ENCODE peak calls at places on chromosomes 6 and 20, in nine cellular contexts. J is right lobe of liver, Z is AG09319, Y is RWPE2, U is left lung, S is cardiac fibroblast, A is HFF-Myc, K is HepG2, L is progenitor cell of endocrine pancreas. H is an unnamed sample.

GRCh38 chr20:53656653-53657288 is 63.1 kb upstream of the ZNF217 start:
- DNase-seq in J (no peak), Z (peak; percentile 44), Y (no peak), U (no peak), S (peak; percentile 71), A (no peak), K (no peak), L (no peak), H (no peak)

GRCh38 chr20:56778765-56779195 is 149.7 kb downstream of the TFAP2C start:
- DNase-seq in J (peak; percentile 60), Z (no peak), Y (no peak), U (no peak), S (peak; percentile 85), A (peak; percentile 24), K (no peak), L (no peak), H (peak; percentile 24)

GRCh38 chr20:16263582-16263981 is 309.7 kb downstream of the KIF16B start:
- DNase-seq in J (no peak), Z (no peak), Y (no peak), U (no peak), S (no peak), A (no peak), K (no peak), L (no peak), H (no peak)

GRCh38 chr6:166707045-166707444 is 80.0 kb upstream of the RPS6KA2 start:
- DNase-seq in J (peak; percentile 82), Z (no peak), Y (no peak), U (peak; percentile 92), S (peak; percentile 35), A (no peak), K (peak; percentile 22), L (peak; percentile 50), H (peak; percentile 83)

GRCh38 chr6:112701201-112701600 is 354.1 kb downstream of the RFPL4B start:
- DNase-seq in J (no peak), Z (no peak), Y (no peak), U (no peak), S (peak; percentile 43), A (no peak), K (no peak), L (no peak), H (no peak)

GRCh38 chr6:32954212-32954745 is 1.4 kb upstream of the HLA-DMA start:
- DNase-seq in J (no peak), Z (no peak), Y (no peak), U (no peak), S (no peak), A (no peak), K (no peak), L (no peak), H (no peak)

GRCh38 chr20:1569417-1569861 is 11.9 kb upstream of the SIRPD start:
- DNase-seq in J (no peak), Z (no peak), Y (no peak), U (no peak), S (no peak), A (no peak), K (peak; percentile 18), L (no peak), H (no peak)

GRCh38 chr20:1830240-1830639 is 65.0 kb upstream of the SIRPA start:
- DNase-seq in J (peak; percentile 42), Z (peak; percentile 76), Y (peak; percentile 99), U (no peak), S (peak; percentile 94), A (peak; percentile 71), K (no peak), L (no peak), H (no peak)

GRCh38 chr6:169930799-169931198 is 179.4 kb downstream of the ERMARD start:
- DNase-seq in J (no peak), Z (no peak), Y (no peak), U (no peak), S (no peak), A (no peak), K (no peak), L (no peak), H (no peak)

GRCh38 chr6:43368517-43369160 is 808 bp downstream of the ZNF318 start:
- DNase-seq in J (peak; percentile 62), Z (no peak), Y (no peak), U (peak; percentile 86), S (peak; percentile 44), A (no peak), K (peak; percentile 29), L (peak; percentile 42), H (peak; percentile 88)

DNA sequence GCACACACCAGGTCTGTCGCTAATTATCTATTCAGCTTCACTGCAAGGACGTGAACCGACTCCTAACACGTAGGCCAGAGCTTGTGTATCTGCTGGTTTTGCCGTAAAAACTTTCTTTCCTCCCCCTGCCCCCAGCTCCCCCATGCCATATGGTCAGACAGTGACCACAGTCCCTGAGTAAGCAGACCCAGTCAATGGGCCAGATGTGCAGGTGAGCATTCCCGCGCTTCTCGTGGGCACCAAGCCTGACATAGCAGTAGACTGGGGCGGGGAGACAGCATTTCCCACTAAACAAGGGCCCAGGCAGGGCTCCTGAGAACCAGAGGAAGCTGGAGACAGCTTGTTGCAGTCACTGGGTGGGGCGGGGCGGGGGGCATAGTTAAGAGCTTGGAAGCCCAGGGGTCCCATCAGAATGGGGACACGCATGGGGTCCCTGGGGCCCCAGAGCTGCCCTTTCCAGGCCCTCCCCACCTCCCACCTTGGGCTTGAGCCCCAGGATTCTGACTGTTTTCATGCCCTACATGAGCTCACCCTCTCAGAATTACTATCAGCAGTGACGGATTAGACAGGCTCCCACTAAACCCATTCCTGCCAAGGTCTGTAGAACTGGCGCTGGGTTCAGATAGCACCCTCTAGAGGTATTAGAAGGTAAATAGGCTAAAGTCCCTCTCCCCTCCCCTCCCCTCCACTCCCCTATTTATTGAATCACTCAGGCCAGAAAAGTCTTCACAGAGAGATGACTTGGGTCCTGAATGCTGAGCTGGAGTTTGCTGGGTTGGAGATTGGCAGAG is 51.8 kb downstream of the CDH26 start:
- DNase-seq in J (no peak), Z (no peak), Y (no peak), U (no peak), S (no peak), A (no peak), K (no peak), L (no peak), H (no peak)
- TF ChIP-seq CTCF in J (no peak), Z (no peak), Y (peak; percentile 41), U (peak; percentile 7), S (no peak), A (peak; percentile 24), K (peak; percentile 43), L (peak; percentile 46), H (no peak)

DNA sequence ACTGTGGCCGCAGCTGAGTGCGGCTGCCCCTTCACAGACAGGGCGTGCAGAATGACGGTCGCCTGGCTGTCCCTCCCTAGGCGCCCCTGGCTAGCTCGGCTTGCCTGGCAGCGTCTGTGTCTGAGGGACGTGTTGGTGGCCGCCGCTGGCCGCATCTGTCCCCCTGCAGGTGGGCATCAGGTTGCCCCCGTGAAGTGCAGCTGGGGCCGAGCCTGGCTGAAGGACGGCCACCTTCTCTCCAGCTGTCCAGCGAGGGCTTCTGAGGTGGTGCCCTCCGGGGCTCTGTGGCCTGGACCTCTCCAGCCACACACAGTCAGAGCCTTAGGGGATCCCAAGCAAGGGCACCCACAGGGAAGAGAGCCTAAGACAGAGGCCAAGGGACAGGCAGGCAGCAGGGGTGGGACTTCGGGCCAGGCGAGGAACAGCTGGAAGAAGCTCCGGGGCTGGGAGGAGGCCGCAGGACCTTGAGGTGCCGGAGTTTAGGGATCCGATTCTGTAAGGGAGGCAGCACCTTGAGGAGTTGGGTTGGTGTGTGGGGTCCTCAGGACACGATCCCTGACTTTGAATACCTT is 89.0 kb upstream of the EPB41L1 start:
- DNase-seq in J (no peak), Z (no peak), Y (peak; percentile 83), U (no peak), S (no peak), A (no peak), K (no peak), L (peak; percentile 19), H (no peak)
- TF ChIP-seq CTCF in J (no peak), Z (no peak), Y (no peak), U (no peak), S (no peak), A (no peak), K (no peak), L (no peak), H (no peak)

GRCh38 chr6:63765828-63766227 is 130.2 kb downstream of the PHF3 start:
- DNase-seq in J (no peak), Z (no peak), Y (no peak), U (no peak), S (no peak), A (no peak), K (no peak), L (no peak), H (no peak)

GRCh38 chr6:63759605-63760004 is 124.0 kb downstream of the PHF3 start:
- DNase-seq in J (no peak), Z (no peak), Y (no peak), U (no peak), S (peak; percentile 6), A (no peak), K (no peak), L (no peak), H (no peak)

GRCh38 chr6:63760199-63760598 is 124.6 kb downstream of the PHF3 start:
- DNase-seq in J (no peak), Z (no peak), Y (no peak), U (no peak), S (no peak), A (no peak), K (no peak), L (no peak), H (no peak)

DNA sequence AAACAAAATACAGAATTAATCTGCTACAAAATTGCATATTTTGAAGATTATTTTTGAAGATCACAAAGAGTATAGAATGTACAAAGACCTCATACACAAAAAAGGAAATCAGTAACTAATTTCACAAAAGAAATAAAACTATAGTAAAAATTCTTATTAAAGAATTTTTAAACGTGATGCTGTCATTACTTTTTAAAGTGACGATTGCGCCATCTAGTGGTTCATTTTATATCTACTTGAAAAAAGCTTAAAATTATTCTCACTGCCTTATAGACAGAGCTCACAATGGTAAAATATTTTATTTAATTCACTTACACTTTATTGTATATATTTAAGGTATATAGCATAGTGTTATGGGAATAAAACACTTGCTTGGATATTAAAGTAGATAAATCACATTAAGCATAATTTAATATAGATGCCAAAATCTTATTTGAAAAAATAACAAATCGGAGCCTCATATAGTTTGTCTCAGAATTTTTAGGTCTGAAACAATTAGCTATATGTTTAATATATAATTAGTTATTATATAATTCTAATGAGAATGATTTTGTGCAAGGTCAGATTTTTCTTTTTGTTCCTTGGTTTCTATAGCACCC is 128.8 kb downstream of the PHF3 start:
- DNase-seq in J (no peak), Z (peak; percentile 2), Y (no peak), U (no peak), S (peak; percentile 61), A (peak; percentile 16), K (peak; percentile 65), L (no peak), H (no peak)
- TF ChIP-seq CTCF in J (peak; percentile 64), Z (peak; percentile 22), Y (peak; percentile 78), U (peak; percentile 47), S (peak; percentile 16), A (no peak), K (peak; percentile 46), L (peak; percentile 81), H (peak; percentile 94)

DNA sequence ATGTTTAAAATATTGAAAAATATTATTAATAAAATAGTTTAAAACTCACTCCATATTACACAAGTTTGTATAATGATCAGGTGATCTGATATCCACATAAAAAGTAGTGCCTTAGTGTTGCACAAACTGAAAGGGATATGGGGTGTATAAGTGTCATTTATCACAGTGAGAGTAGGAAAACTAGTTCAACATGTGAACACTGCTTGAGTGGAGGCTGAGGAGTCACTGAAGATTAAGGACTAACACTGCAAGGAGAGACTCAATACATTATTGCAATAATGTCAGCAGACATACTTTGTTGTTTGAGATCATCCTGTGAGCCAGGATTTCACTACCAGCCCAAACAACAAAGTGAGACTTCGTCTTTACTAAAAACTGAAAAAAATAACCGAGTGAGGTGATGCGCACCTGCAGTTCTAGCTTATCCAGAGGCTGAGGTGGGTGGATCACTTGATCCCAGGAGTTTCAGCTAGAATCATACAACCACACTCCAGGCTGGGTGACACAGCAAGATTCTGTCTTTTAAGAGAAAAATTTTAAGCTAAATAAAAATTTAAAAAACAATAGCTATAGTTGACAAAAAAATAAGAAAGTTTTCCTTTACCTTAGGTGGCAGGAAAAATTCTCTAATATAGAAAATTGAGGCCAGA is 2.4 kb upstream of the KHDC1L start:
- DNase-seq in J (no peak), Z (no peak), Y (no peak), U (no peak), S (no peak), A (no peak), K (no peak), L (no peak), H (no peak)
- TF ChIP-seq CTCF in J (no peak), Z (no peak), Y (no peak), U (no peak), S (no peak), A (no peak), K (no peak), L (no peak), H (no peak)

H was measured in glutamatergic neuron.